ENCODE peak calls at places on chromosomes 7 and 10, in four cellular contexts. One of them, this sample, is unnamed.

GRCh38 chr7:2008101-2008935 is 224.4 kb downstream of the MAD1L1 start:
- DNase-seq in hepatic stellate cell: no peak
- DNase-seq in dermis blood vessel endothelial cell: no peak
- DNase-seq in omental fat pad: no peak
- DNase-seq in this sample: no peak

GRCh38 chr10:35912615-35913170 is 270.6 kb upstream of the FZD8 start:
- DNase-seq in hepatic stellate cell: no peak
- DNase-seq in dermis blood vessel endothelial cell: peak
- DNase-seq in omental fat pad: no peak
- DNase-seq in this sample: no peak

GRCh38 chr10:132563485-132564248 is 26.1 kb downstream of the INPP5A start:
- DNase-seq in dermis blood vessel endothelial cell: no peak
- DNase-seq in hepatic stellate cell: no peak
- DNase-seq in omental fat pad: no peak
- DNase-seq in this sample: no peak

GRCh38 chr10:82319558-82319957 is 444.6 kb downstream of the NRG3 start:
- DNase-seq in omental fat pad: no peak
- DNase-seq in dermis blood vessel endothelial cell: no peak
- DNase-seq in hepatic stellate cell: no peak
- DNase-seq in this sample: no peak

GRCh38 chr7:35792472-35793224 is 8.2 kb upstream of the SEPTIN7 start:
- DNase-seq in dermis blood vessel endothelial cell: peak
- DNase-seq in hepatic stellate cell: no peak
- DNase-seq in omental fat pad: no peak
- DNase-seq in this sample: no peak

GRCh38 chr7:76380623-76380966 is 21.8 kb upstream of the YWHAG start:
- DNase-seq in dermis blood vessel endothelial cell: no peak
- DNase-seq in omental fat pad: no peak
- DNase-seq in hepatic stellate cell: no peak
- DNase-seq in this sample: no peak

GRCh38 chr10:131160219-131160875 is 151.2 kb downstream of the TCERG1L start:
- DNase-seq in dermis blood vessel endothelial cell: no peak
- DNase-seq in hepatic stellate cell: no peak
- DNase-seq in omental fat pad: no peak
- DNase-seq in this sample: no peak

GRCh38 chr10:8017276-8017675 is 37.2 kb upstream of the GATA3 start:
- DNase-seq in dermis blood vessel endothelial cell: no peak
- DNase-seq in omental fat pad: no peak
- DNase-seq in hepatic stellate cell: no peak
- DNase-seq in this sample: no peak

GRCh38 chr7:94056796-94057207 is 52.6 kb upstream of the BET1 start:
- DNase-seq in dermis blood vessel endothelial cell: no peak
- DNase-seq in hepatic stellate cell: peak
- DNase-seq in omental fat pad: no peak
- DNase-seq in this sample: no peak

GRCh38 chr7:44378744-44379143 is 53.4 kb upstream of the CAMK2B start:
- DNase-seq in hepatic stellate cell: peak
- DNase-seq in omental fat pad: no peak
- DNase-seq in dermis blood vessel endothelial cell: peak
- DNase-seq in this sample: no peak

GRCh38 chr7:4854916-4855315 is 6.9 kb downstream of the PAPOLB start:
- DNase-seq in omental fat pad: no peak
- DNase-seq in dermis blood vessel endothelial cell: no peak
- DNase-seq in hepatic stellate cell: no peak
- DNase-seq in this sample: no peak

GRCh38 chr10:130745251-130745650 is 566.3 kb downstream of the TCERG1L start:
- DNase-seq in dermis blood vessel endothelial cell: no peak
- DNase-seq in hepatic stellate cell: no peak
- DNase-seq in omental fat pad: no peak
- DNase-seq in this sample: no peak

GRCh38 chr10:98528166-98528784 is 81.5 kb upstream of the HPS1 start:
- DNase-seq in omental fat pad: no peak
- DNase-seq in dermis blood vessel endothelial cell: peak
- DNase-seq in hepatic stellate cell: no peak
- DNase-seq in this sample: no peak

GRCh38 chr10:123606006-123606405 is 60.1 kb upstream of the GPR26 start:
- DNase-seq in hepatic stellate cell: no peak
- DNase-seq in omental fat pad: no peak
- DNase-seq in dermis blood vessel endothelial cell: no peak
- DNase-seq in this sample: no peak

GRCh38 chr7:101618207-101618839 is 10.8 kb downstream of the MYL10 start:
- DNase-seq in hepatic stellate cell: no peak
- DNase-seq in dermis blood vessel endothelial cell: no peak
- DNase-seq in omental fat pad: no peak
- DNase-seq in this sample: no peak

GRCh38 chr7:26397786-26398435 is 106.2 kb downstream of the SNX10 start:
- DNase-seq in omental fat pad: no peak
- DNase-seq in hepatic stellate cell: peak
- DNase-seq in dermis blood vessel endothelial cell: no peak
- DNase-seq in this sample: peak

GRCh38 chr7:8154290-8154689 is 107.7 kb downstream of the ICA1 start:
- DNase-seq in dermis blood vessel endothelial cell: no peak
- DNase-seq in hepatic stellate cell: no peak
- DNase-seq in omental fat pad: no peak
- DNase-seq in this sample: no peak

GRCh38 chr10:58556516-58556915 is 43.8 kb downstream of the BICC1 start:
- DNase-seq in hepatic stellate cell: no peak
- DNase-seq in dermis blood vessel endothelial cell: no peak
- DNase-seq in omental fat pad: no peak
- DNase-seq in this sample: no peak

GRCh38 chr10:18097524-18097923 is 42.7 kb upstream of the CACNB2 start:
- DNase-seq in hepatic stellate cell: no peak
- DNase-seq in omental fat pad: no peak
- DNase-seq in dermis blood vessel endothelial cell: no peak
- DNase-seq in this sample: no peak

This sample was measured in memory B cell.